ENCODE peak calls at places on chromosome 21, in six cellular contexts. H is suprapubic skin, V is upper lobe of right lung, U is keratinocyte, P is HL-60, L is RWPE1. A is an unnamed sample.

GRCh38 chr21:21712761-21713558 is 714.8 kb downstream of the NCAM2 start:
- DNase-seq in P (no peak), U (no peak), L (no peak), V (no peak), H (no peak), A (no peak)

GRCh38 chr21:46619846-46620245 is 15.0 kb upstream of the S100B start:
- DNase-seq in U (no peak), L (no peak), V (no peak), P (no peak), H (no peak), A (no peak)

GRCh38 chr21:29834617-29835016 is 105.2 kb downstream of the GRIK1 start:
- DNase-seq in V (no peak), L (no peak), H (no peak), U (no peak), P (no peak), A (no peak)

GRCh38 chr21:34313116-34313515 is 50.7 kb upstream of the KCNE2 start:
- DNase-seq in P (no peak), L (peak; percentile 8), U (no peak), V (no peak), H (no peak), A (peak; percentile 58)

GRCh38 chr21:16713331-16714114 is 799.3 kb upstream of the CXADR start:
- DNase-seq in P (no peak), U (no peak), V (no peak), H (no peak), L (no peak), A (no peak)

GRCh38 chr21:34113842-34114241 is 40.5 kb downstream of the MRPS6 start:
- DNase-seq in H (no peak), V (no peak), L (no peak), P (no peak), U (no peak), A (no peak)

GRCh38 chr21:16022121-16022520 is 292.3 kb downstream of the USP25 start:
- DNase-seq in V (no peak), U (no peak), H (no peak), L (no peak), P (no peak), A (no peak)

GRCh38 chr21:10418649-10419048 is 102.7 kb upstream of the TPTE start:
- DNase-seq in U (no peak), V (no peak), P (no peak), H (no peak), L (no peak), A (peak; percentile 31)

GRCh38 chr21:40054403-40054802 is 187.2 kb downstream of the PCP4 start:
- DNase-seq in L (no peak), H (no peak), U (no peak), V (peak; percentile 90), P (no peak), A (no peak)

GRCh38 chr21:24225432-24225831 is 1381.8 kb downstream of the MRPL39 start:
- DNase-seq in V (no peak), P (no peak), L (peak; percentile 42), U (no peak), H (no peak), A (no peak)

GRCh38 chr21:33411949-33412430 is 8.8 kb downstream of the IFNGR2 start:
- DNase-seq in U (no peak), V (no peak), H (no peak), L (no peak), P (no peak), A (no peak)

GRCh38 chr21:39444406-39445145 is 1.0 kb downstream of the LCA5L start:
- DNase-seq in H (no peak), U (peak; percentile 11), L (peak; percentile 10), P (no peak), V (no peak), A (no peak)

GRCh38 chr21:34086887-34087306 is 13.5 kb downstream of the MRPS6 start:
- DNase-seq in V (no peak), U (no peak), L (no peak), P (no peak), H (no peak), A (no peak)

GRCh38 chr21:40231979-40232378 is 364.7 kb downstream of the PCP4 start:
- DNase-seq in P (no peak), V (no peak), H (no peak), L (no peak), U (no peak), A (no peak)

GRCh38 chr21:33026878-33027400 is 1.2 kb downstream of the OLIG2 start:
- DNase-seq in L (no peak), V (no peak), U (no peak), H (no peak), P (no peak), A (peak; percentile 90)

GRCh38 chr21:21384977-21385376 is 386.8 kb downstream of the NCAM2 start:
- DNase-seq in L (no peak), P (no peak), U (no peak), V (no peak), H (no peak), A (no peak)

GRCh38 chr21:34887729-34888568 is 161.2 kb downstream of the RUNX1 start:
- DNase-seq in P (peak; percentile 83), L (peak; percentile 83), V (peak; percentile 89), H (peak; percentile 89), U (no peak), A (peak; percentile 99)

DNA sequence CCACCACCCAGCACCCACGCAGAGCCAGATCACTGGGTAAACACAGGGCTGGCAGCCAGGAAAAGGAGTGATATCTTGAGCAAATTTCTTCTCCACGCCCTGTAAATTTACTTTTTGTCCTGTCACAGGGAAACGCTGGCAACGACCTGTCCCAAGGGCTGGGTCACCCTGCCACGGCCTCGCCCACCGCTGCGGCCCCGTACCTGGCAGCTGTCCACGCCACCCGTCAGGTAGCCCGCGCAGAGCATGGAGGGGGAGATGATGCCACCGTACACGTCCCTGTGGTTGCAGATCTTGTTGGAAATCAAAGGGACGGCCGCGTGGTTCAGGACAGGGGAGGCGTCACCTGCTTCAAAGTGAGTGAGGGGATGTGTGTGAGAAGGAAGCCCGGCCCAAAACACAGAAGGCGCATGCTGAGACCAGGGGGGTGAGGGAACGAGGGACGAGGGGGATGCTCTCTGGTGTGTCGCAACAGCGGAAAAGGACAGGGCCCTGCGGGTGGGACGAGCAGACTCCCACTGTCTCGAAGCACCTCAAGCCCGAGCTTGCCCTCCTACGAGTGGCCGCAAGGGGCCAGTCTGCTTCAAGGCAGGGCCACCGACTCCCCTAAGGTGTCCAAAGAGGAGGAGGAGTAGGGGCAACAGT is 10.1 kb upstream of the TFF1 start:
- DNase-seq in P (no peak), U (no peak), L (no peak), V (no peak), H (no peak), A (peak; percentile 88)
- H3K27ac ChIP-seq in P (no peak overlapping the region), U (no peak overlapping the region), L (no peak overlapping the region), V (no peak overlapping the region), H (no peak overlapping the region), A (no peak overlapping the region)

DNA sequence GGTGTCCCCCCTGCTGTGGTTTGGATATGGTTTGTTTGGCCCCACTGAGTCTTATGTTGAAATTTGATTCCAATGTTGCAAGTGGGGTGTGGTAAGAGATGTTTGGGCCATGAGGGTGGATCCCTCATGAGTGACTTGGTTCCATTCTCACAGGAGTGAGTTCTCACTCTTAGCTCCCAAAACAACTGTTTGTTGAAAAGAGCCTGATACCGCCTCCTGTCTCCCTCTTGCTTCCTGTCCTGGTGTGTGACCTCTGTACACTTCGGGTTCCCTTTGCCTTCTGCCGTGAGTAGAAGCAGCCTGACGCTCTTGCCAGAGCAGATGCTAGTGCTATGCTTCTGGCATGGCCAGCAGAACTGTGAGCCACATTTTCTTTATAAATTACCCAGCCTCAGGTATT is 60.5 kb downstream of the C21orf91 start:
- DNase-seq in H (no peak), U (no peak), P (peak; percentile 53), V (no peak), L (no peak), A (no peak)
- H3K27ac ChIP-seq in H (no peak overlapping the region), U (no peak overlapping the region), P (no peak overlapping the region), V (no peak overlapping the region), L (no peak overlapping the region), A (no peak overlapping the region)

DNA sequence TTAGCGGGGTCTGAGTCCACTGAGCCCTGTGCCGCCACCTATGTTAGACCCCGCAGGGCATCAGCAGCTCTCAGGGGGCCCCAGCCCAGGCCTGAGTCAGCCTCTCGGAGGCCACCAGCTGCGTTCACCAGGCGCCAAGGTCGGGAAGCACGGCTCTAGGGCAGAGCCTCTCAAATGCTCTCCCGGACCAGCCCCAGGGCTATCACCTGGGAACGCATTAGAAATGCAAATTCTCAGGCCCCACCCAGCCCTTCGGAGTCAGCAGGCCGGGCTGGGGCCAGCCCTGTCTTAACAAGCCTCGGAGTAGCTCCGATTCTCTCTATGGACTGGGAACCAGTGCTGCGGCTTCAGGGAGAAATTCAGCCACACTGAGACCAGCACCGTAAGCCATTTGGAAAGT is 37.2 kb upstream of the TSPEAR start:
- DNase-seq in U (peak; percentile 45), L (no peak), V (peak; percentile 55), H (no peak), P (no peak), A (peak; percentile 55)
- H3K27ac ChIP-seq in U (no peak overlapping the region), L (no peak overlapping the region), V (no peak overlapping the region), H (no peak overlapping the region), P (no peak overlapping the region), A (no peak overlapping the region)

GRCh38 chr21:26167593-26167992 is 3.0 kb downstream of the APP start:
- DNase-seq in V (no peak), U (no peak), L (no peak), H (no peak), P (no peak), A (peak; percentile 63)

GRCh38 chr21:26164311-26164710 is 6.3 kb downstream of the APP start:
- DNase-seq in L (no peak), H (no peak), U (no peak), V (no peak), P (no peak), A (no peak)

GRCh38 chr21:26169061-26169610 is 1.4 kb downstream of the APP start:
- DNase-seq in L (peak; percentile 55), U (no peak), V (no peak), P (peak; percentile 71), H (peak; percentile 62), A (peak; percentile 96)

GRCh38 chr21:26162081-26162480 is 8.5 kb downstream of the APP start:
- DNase-seq in H (no peak), U (no peak), P (no peak), L (no peak), V (no peak), A (no peak)

GRCh38 chr21:26165331-26165730 is 5.2 kb downstream of the APP start:
- DNase-seq in U (no peak), P (peak; percentile 21), H (no peak), L (peak; percentile 37), V (no peak), A (no peak)
- H3K27ac ChIP-seq in U (peak overlapping the region; percentile 37), P (peak overlapping the region; percentile 3), H (no peak overlapping the region), L (no peak overlapping the region), V (no peak overlapping the region), A (no peak overlapping the region)

DNA sequence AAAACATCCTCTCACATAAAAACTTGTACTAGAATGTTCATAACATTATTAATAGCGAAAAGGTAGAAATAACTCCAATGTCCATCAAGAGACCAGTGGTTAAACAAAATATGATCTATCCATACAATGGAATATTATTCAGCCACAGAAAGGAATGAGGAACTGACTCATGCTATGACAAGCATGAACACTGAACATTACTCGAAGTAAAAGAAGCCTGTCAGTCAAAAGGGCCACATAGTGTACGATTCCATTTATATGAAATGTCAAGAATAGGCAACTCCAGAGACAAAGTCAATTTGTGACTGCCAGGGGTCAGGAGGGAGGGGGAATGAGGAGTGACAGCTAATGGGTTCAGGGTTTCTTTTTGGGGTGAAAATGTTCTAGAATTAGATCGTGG is 2.3 kb downstream of the VPS26C start:
- DNase-seq in L (no peak), P (no peak), U (no peak), V (no peak), H (no peak), A (no peak)
- H3K27ac ChIP-seq in L (no peak overlapping the region), P (no peak overlapping the region), U (peak overlapping the region; percentile 41), V (no peak overlapping the region), H (no peak overlapping the region), A (no peak overlapping the region)